ENCODE peak calls at places on chromosome 18, in six cellular contexts. E is OCI-LY7, X is psoas muscle, B is pancreas, A is endothelial cell of umbilical vein, L is ovary. T is an unnamed sample. For H3K36me3, the result is how much of the 10 kb centered on the place peaks cover.

GRCh38 chr18:50653402-50654093 is 93.7 kb downstream of the MAPK4 start:
- DNase-seq in E (no peak), X (no peak), B (no peak), A (no peak), L (peak), T (no peak)

GRCh38 chr18:66761166-66761565 is 157.3 kb upstream of the CDH19 start:
- DNase-seq in E (no peak), X (no peak), B (no peak), A (no peak), L (no peak), T (no peak)

GRCh38 chr18:7921938-7922587 is 354.9 kb downstream of the PTPRM start:
- DNase-seq in E (no peak), X (no peak), B (no peak), A (peak), L (no peak), T (no peak)

GRCh38 chr18:28903366-28903765 is 726.4 kb upstream of the CDH2 start:
- DNase-seq in E (no peak), X (no peak), B (no peak), A (no peak), L (no peak), T (no peak)

GRCh38 chr18:31976242-31976641 is 33.3 kb upstream of the TRAPPC8 start:
- DNase-seq in E (no peak), X (no peak), B (no peak), A (no peak), L (no peak), T (no peak)

GRCh38 chr18:79944126-79944731 is 7.2 kb downstream of the SLC66A2 start:
- DNase-seq in E (no peak), X (no peak), B (peak), A (no peak), L (peak), T (no peak)

GRCh38 chr18:76643199-76643598 is 148.2 kb upstream of the ZNF516 start:
- DNase-seq in E (no peak), X (no peak), B (no peak), A (no peak), L (no peak), T (no peak)

GRCh38 chr18:55422456-55423185 is 165.4 kb downstream of the TCF4 start:
- DNase-seq in E (peak), X (peak), B (peak), A (peak), L (peak), T (no peak)

GRCh38 chr18:70577023-70577420 is 288.2 kb downstream of the SOCS6 start:
- DNase-seq in E (no peak), X (no peak), B (no peak), A (no peak), L (no peak), T (no peak)

GRCh38 chr18:26655614-26656400 is 107.5 kb upstream of the KCTD1 start:
- DNase-seq in E (no peak), X (peak), B (peak), A (peak), L (peak), T (peak)

GRCh38 chr18:39732918-39733317 is 2167.3 kb upstream of the CELF4 start:
- DNase-seq in E (no peak), X (no peak), B (no peak), A (no peak), L (no peak), T (no peak)
- TF ChIP-seq CTCF in E (no peak), X (no peak), B (no peak), A (no peak), L (no peak), T (no peak)

GRCh38 chr18:2572144-2572682 is 856 bp downstream of the NDC80 start:
- DNase-seq in E (peak), X (no peak), B (no peak), A (peak), L (no peak), T (no peak)
- H3K36me3 ChIP-seq in E (half or more), X (under half), B (under half), A (under half), L (under half), T (under half)

GRCh38 chr18:37552296-37552695 is 13.3 kb downstream of the CELF4 start:
- DNase-seq in E (no peak), X (no peak), B (no peak), A (no peak), L (no peak), T (no peak)

GRCh38 chr18:37551846-37552245 is 13.8 kb downstream of the CELF4 start:
- DNase-seq in E (no peak), X (no peak), B (no peak), A (no peak), L (no peak), T (no peak)

GRCh38 chr18:37554399-37554787 is 11.2 kb downstream of the CELF4 start:
- DNase-seq in E (no peak), X (no peak), B (no peak), A (no peak), L (no peak), T (no peak)

GRCh38 chr18:37551249-37551648 is 14.3 kb downstream of the CELF4 start:
- DNase-seq in E (no peak), X (no peak), B (no peak), A (no peak), L (no peak), T (no peak)

DNA sequence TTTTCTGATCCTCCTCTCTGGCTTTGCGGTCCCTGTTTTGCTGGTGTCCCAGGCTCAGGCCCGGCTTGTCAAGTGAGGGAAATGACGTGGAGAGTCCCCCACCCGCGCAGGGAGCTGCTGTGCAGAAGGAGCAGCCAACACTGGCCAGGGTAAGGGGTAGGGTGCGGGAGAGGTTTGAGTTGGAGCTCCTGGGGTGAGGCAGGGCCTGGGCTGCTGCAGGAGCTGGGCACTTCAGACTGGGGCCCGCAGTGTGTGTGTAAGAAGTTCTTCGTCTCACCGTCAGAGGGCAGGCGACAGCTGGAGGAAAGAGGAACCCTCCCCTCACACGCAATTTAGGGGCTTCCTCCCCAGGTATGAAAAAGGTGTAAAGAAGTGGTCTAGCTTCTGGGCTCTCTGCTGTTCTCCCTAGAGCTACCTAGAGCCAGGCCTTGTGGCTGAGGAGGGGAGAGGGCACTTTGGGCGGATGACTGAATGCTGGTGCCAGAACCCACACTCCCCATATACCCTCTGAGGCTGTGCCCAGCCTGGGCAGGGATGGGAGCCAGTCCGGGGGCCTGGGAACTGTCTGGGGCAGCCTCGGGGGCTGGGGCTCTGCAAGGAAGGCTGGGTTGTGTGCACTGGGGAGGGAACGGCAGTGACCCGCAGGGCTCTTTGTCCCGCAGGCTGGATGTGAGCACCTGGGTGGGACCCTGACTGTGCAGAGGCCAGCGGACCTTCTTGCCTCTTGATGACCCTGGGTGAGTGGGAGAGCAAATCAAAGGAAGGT is 11.8 kb downstream of the CELF4 start:
- DNase-seq in E (no peak), X (no peak), B (no peak), A (no peak), L (no peak), T (no peak)
- TF ChIP-seq CTCF in E (no peak), X (no peak), B (no peak), A (peak), L (no peak), T (no peak)

DNA sequence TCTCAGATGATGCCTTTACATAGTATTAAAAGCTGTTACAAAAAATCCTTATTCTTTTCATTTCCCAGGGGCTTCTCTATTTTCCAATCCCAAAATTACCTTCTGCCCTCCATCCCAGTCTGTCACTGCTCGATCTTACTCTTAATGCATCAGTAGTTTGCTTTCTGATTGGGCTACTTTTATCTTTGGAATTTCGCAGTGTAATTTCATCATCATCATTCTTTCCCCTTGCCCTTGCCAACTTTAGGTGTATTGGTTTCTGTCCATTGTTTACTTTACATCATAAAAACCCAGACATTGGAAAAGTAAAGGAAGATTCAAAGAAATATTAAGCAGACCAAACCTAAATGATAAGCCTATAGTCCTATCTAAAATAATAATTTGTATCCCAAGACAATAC is 457.2 kb downstream of the PIK3C3 start:
- DNase-seq in E (no peak), X (no peak), B (no peak), A (no peak), L (no peak), T (no peak)
- H3K36me3 ChIP-seq in E (under half), X (under half), B (under half), A (under half), L (under half), T (under half)

GRCh38 chr18:49597556-49597955 is 35.7 kb downstream of the LIPG start:
- DNase-seq in E (no peak), X (no peak), B (no peak), A (no peak), L (no peak), T (peak)
- TF ChIP-seq CTCF in E (no peak), X (no peak), B (no peak), A (no peak), L (no peak), T (no peak)

DNA sequence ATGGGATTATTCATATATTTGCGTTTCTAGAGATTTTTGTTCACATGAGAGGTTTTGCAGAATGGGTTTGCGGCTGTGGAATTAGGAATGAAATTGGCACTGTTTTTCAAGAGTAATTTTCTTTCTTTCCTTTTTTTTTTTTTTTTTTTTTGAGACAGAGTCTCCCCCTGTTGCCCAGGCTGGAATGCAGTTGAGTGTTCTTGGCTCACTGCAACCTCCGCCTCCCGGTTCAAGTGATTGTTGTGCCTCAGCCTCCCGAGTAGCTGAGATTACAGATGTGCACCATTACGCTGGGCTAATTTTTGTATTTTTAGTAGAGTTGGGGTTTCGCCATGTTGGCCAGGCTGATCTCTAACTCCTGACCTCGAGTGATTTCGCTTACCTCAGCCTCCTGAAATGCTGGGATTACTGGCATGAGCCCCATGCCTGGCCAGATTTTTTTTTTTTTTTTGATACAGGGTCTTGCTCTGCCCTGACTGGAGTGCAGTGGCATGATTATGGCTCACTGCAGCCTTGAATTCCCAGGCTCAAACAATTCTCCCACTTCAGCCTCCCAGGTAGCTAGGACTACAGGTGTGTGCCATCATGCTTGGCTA is 65.3 kb downstream of the MIB1 start:
- DNase-seq in E (no peak), X (no peak), B (no peak), A (no peak), L (no peak), T (no peak)
- H3K36me3 ChIP-seq in E (half or more), X (under half), B (under half), A (under half), L (under half), T (under half)

GRCh38 chr18:14075196-14075595 is 57.0 kb downstream of the ZNF519 start:
- DNase-seq in E (no peak), X (no peak), B (no peak), A (no peak), L (no peak), T (no peak)

DNA sequence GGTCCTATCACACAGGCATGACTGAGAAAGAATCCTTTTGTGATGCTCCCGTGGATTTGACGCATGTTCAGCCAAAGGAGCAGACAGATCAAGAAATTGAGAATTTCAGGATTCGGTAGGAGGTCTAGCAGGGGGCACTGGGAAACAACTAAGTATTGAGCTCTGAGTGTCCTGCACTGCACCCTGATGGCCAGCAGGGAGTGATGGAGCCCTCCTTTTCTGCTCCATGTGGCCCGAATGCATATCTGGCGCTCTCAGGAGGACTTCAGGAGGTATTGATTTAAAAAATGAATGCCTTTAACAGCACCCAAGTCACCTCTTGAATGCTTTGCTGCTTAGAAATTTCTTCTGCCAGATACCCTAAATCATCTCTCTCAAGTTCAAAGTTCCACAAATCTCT is 58.0 kb downstream of the ZNF519 start:
- DNase-seq in E (peak), X (no peak), B (no peak), A (no peak), L (no peak), T (peak)
- TF ChIP-seq CTCF in E (peak), X (no peak), B (no peak), A (no peak), L (no peak), T (no peak)

T was measured in Caco-2.